ENCODE peak calls at places on chromosomes 11 and 22, in eight cellular contexts. One of them, this sample, is unnamed.

GRCh38 chr11:121814962-121815361 is 301.1 kb downstream of the BLID start:
- DNase-seq in cardiac fibroblast: peak; percentile 54
- DNase-seq in right lobe of liver: no peak
- DNase-seq in mesothelial cell of epicardium: no peak
- DNase-seq in GM23338: no peak
- DNase-seq in GM13977: no peak
- DNase-seq in Calu3: no peak
- DNase-seq in heart left ventricle: no peak
- DNase-seq in this sample: no peak

GRCh38 chr11:129280027-129280811 is 88.1 kb upstream of the ARHGAP32 start:
- DNase-seq in GM23338: no peak
- DNase-seq in mesothelial cell of epicardium: no peak
- DNase-seq in right lobe of liver: no peak
- DNase-seq in heart left ventricle: no peak
- DNase-seq in cardiac fibroblast: peak; percentile 42
- DNase-seq in Calu3: no peak
- DNase-seq in GM13977: no peak
- DNase-seq in this sample: no peak

GRCh38 chr11:45926001-45926401 is 3.5 kb downstream of the LARGE2 start:
- DNase-seq in cardiac fibroblast: no peak
- DNase-seq in heart left ventricle: no peak
- DNase-seq in right lobe of liver: no peak
- DNase-seq in GM23338: no peak
- DNase-seq in GM13977: peak; percentile 15
- DNase-seq in mesothelial cell of epicardium: no peak
- DNase-seq in Calu3: no peak
- DNase-seq in this sample: no peak

GRCh38 chr11:44609028-44609782 is 43.7 kb downstream of the CD82 start:
- DNase-seq in heart left ventricle: no peak
- DNase-seq in Calu3: no peak
- DNase-seq in GM13977: peak; percentile 61
- DNase-seq in cardiac fibroblast: no peak
- DNase-seq in right lobe of liver: no peak
- DNase-seq in mesothelial cell of epicardium: no peak
- DNase-seq in GM23338: no peak
- DNase-seq in this sample: peak; percentile 78

GRCh38 chr22:49449811-49450386 is 377.8 kb downstream of the BRD1 start:
- DNase-seq in heart left ventricle: no peak
- DNase-seq in mesothelial cell of epicardium: no peak
- DNase-seq in Calu3: no peak
- DNase-seq in GM23338: no peak
- DNase-seq in GM13977: no peak
- DNase-seq in right lobe of liver: no peak
- DNase-seq in cardiac fibroblast: no peak
- DNase-seq in this sample: no peak

GRCh38 chr11:132131051-132131450 is 760.6 kb downstream of the NTM start:
- DNase-seq in GM23338: no peak
- DNase-seq in heart left ventricle: no peak
- DNase-seq in cardiac fibroblast: no peak
- DNase-seq in Calu3: no peak
- DNase-seq in GM13977: no peak
- DNase-seq in right lobe of liver: no peak
- DNase-seq in mesothelial cell of epicardium: no peak
- DNase-seq in this sample: no peak

GRCh38 chr11:113289341-113290187 is 24.8 kb upstream of the TTC12 start:
- DNase-seq in heart left ventricle: peak; percentile 51
- DNase-seq in GM23338: peak; percentile 82
- DNase-seq in Calu3: peak; percentile 59
- DNase-seq in right lobe of liver: peak; percentile 61
- DNase-seq in cardiac fibroblast: peak; percentile 61
- DNase-seq in GM13977: peak; percentile 75
- DNase-seq in mesothelial cell of epicardium: peak; percentile 82
- DNase-seq in this sample: peak; percentile 74

GRCh38 chr11:109934151-109934550 is 159.0 kb upstream of the ZC3H12C start:
- DNase-seq in heart left ventricle: no peak
- DNase-seq in right lobe of liver: no peak
- DNase-seq in mesothelial cell of epicardium: no peak
- DNase-seq in Calu3: no peak
- DNase-seq in GM23338: no peak
- DNase-seq in GM13977: no peak
- DNase-seq in cardiac fibroblast: no peak
- DNase-seq in this sample: no peak

GRCh38 chr11:112608466-112608865 is 347.8 kb upstream of the PLET1 start:
- DNase-seq in Calu3: no peak
- DNase-seq in GM23338: no peak
- DNase-seq in right lobe of liver: no peak
- DNase-seq in cardiac fibroblast: no peak
- DNase-seq in GM13977: no peak
- DNase-seq in mesothelial cell of epicardium: no peak
- DNase-seq in heart left ventricle: no peak
- DNase-seq in this sample: no peak

GRCh38 chr22:30580896-30581295 is 6.4 kb upstream of the GAL3ST1 start:
- DNase-seq in GM13977: no peak
- DNase-seq in Calu3: no peak
- DNase-seq in right lobe of liver: no peak
- DNase-seq in heart left ventricle: no peak
- DNase-seq in cardiac fibroblast: no peak
- DNase-seq in GM23338: no peak
- DNase-seq in mesothelial cell of epicardium: no peak
- DNase-seq in this sample: no peak

DNA sequence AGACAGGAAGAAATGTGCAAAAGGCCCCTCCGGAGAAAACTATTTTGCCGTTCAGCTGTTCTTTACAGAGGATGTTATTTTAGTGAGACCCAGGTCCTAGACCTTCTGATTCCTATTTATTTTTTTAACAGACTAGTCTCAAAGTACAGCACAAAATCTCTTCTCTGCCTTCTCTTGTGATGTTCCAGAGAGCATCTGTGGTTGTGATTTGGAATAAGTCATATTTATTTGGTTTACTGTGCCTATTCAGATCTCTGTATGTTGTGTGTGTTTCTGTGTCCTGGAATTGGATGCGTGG is 20.1 kb downstream of the LHFPL7 start:
- DNase-seq in GM23338: no peak
- DNase-seq in Calu3: no peak
- DNase-seq in GM13977: no peak
- DNase-seq in right lobe of liver: no peak
- DNase-seq in heart left ventricle: no peak
- DNase-seq in cardiac fibroblast: peak; percentile 26
- DNase-seq in mesothelial cell of epicardium: no peak
- DNase-seq in this sample: no peak
- TF ChIP-seq CTCF in GM23338: no peak
- TF ChIP-seq CTCF in Calu3: no peak
- TF ChIP-seq CTCF in GM13977: no peak
- TF ChIP-seq CTCF in right lobe of liver: no peak
- TF ChIP-seq CTCF in heart left ventricle: no peak
- TF ChIP-seq CTCF in cardiac fibroblast: no peak
- TF ChIP-seq CTCF in mesothelial cell of epicardium: no peak
- TF ChIP-seq CTCF in this sample: no peak

GRCh38 chr11:86061483-86061882 is 7.4 kb downstream of the PICALM start:
- DNase-seq in heart left ventricle: no peak
- DNase-seq in mesothelial cell of epicardium: no peak
- DNase-seq in right lobe of liver: no peak
- DNase-seq in Calu3: no peak
- DNase-seq in cardiac fibroblast: no peak
- DNase-seq in GM13977: no peak
- DNase-seq in GM23338: no peak
- DNase-seq in this sample: no peak

GRCh38 chr11:86060544-86060943 is 8.3 kb downstream of the PICALM start:
- DNase-seq in GM13977: no peak
- DNase-seq in cardiac fibroblast: no peak
- DNase-seq in GM23338: no peak
- DNase-seq in right lobe of liver: no peak
- DNase-seq in Calu3: no peak
- DNase-seq in heart left ventricle: no peak
- DNase-seq in mesothelial cell of epicardium: no peak
- DNase-seq in this sample: no peak

GRCh38 chr11:86058360-86058759 is 10.5 kb downstream of the PICALM start:
- DNase-seq in heart left ventricle: no peak
- DNase-seq in GM23338: no peak
- DNase-seq in Calu3: no peak
- DNase-seq in cardiac fibroblast: no peak
- DNase-seq in mesothelial cell of epicardium: no peak
- DNase-seq in right lobe of liver: no peak
- DNase-seq in GM13977: no peak
- DNase-seq in this sample: no peak

GRCh38 chr11:86052697-86053641 is 15.9 kb downstream of the PICALM start:
- DNase-seq in GM13977: no peak
- DNase-seq in Calu3: no peak
- DNase-seq in GM23338: no peak
- DNase-seq in cardiac fibroblast: no peak
- DNase-seq in mesothelial cell of epicardium: no peak
- DNase-seq in right lobe of liver: no peak
- DNase-seq in heart left ventricle: no peak
- DNase-seq in this sample: no peak

GRCh38 chr11:86056262-86056911 is 12.5 kb downstream of the PICALM start:
- DNase-seq in GM23338: no peak
- DNase-seq in heart left ventricle: no peak
- DNase-seq in mesothelial cell of epicardium: no peak
- DNase-seq in right lobe of liver: no peak
- DNase-seq in Calu3: no peak
- DNase-seq in cardiac fibroblast: no peak
- DNase-seq in GM13977: no peak
- DNase-seq in this sample: no peak
- TF ChIP-seq CTCF in GM23338: no peak
- TF ChIP-seq CTCF in heart left ventricle: no peak
- TF ChIP-seq CTCF in mesothelial cell of epicardium: no peak
- TF ChIP-seq CTCF in right lobe of liver: no peak
- TF ChIP-seq CTCF in Calu3: no peak
- TF ChIP-seq CTCF in cardiac fibroblast: no peak
- TF ChIP-seq CTCF in GM13977: no peak
- TF ChIP-seq CTCF in this sample: no peak

DNA sequence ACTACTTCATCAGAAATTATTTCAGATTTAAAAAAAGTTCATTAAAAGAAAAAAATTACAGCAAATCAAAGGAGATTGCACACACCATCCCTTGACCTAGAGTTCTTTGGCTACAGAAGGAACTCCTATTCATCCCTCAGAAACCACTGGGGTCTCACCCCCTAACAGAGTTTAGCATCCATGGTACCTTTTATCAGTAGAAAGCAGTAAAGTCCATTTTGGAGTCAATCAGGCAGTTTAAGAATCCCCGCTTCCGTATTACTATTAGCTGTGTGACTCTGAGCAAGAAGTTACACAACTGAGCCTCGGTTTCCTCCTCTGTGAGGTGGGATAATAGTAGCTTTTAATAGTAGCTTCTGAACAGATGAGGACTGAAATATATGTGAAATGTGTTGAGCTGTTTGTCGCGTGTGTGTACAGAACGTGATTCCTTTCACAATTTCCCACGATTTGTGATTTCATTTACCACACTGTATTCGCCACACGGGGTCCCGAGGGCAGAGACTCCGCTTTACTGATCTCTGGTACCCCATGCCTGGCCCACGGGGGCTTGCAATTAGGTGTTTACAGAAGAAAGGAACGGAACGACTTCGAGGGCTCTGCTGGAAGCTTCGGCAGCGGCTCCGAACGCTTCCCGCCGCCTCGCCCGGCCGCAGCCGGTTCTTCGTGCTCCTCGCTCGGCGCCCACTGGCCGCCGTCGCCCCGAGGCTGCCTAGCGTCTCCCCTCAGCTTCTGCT is 72.5 kb upstream of the ZBED5 start:
- DNase-seq in right lobe of liver: no peak
- DNase-seq in GM23338: peak; percentile 64
- DNase-seq in GM13977: peak; percentile 36
- DNase-seq in heart left ventricle: no peak
- DNase-seq in mesothelial cell of epicardium: no peak
- DNase-seq in cardiac fibroblast: peak; percentile 37
- DNase-seq in Calu3: no peak
- DNase-seq in this sample: no peak
- TF ChIP-seq CTCF in right lobe of liver: no peak
- TF ChIP-seq CTCF in GM23338: no peak
- TF ChIP-seq CTCF in GM13977: no peak
- TF ChIP-seq CTCF in heart left ventricle: no peak
- TF ChIP-seq CTCF in mesothelial cell of epicardium: no peak
- TF ChIP-seq CTCF in cardiac fibroblast: no peak
- TF ChIP-seq CTCF in Calu3: no peak
- TF ChIP-seq CTCF in this sample: no peak

GRCh38 chr11:41660585-41660984 is 201.1 kb upstream of the LRRC4C start:
- DNase-seq in Calu3: no peak
- DNase-seq in right lobe of liver: no peak
- DNase-seq in GM23338: peak; percentile 77
- DNase-seq in cardiac fibroblast: no peak
- DNase-seq in heart left ventricle: no peak
- DNase-seq in GM13977: no peak
- DNase-seq in mesothelial cell of epicardium: no peak
- DNase-seq in this sample: no peak
- TF ChIP-seq CTCF in Calu3: no peak
- TF ChIP-seq CTCF in right lobe of liver: no peak
- TF ChIP-seq CTCF in GM23338: peak; percentile 76
- TF ChIP-seq CTCF in cardiac fibroblast: peak; percentile 16
- TF ChIP-seq CTCF in heart left ventricle: no peak
- TF ChIP-seq CTCF in GM13977: peak; percentile 11
- TF ChIP-seq CTCF in mesothelial cell of epicardium: no peak
- TF ChIP-seq CTCF in this sample: peak; percentile 16

GRCh38 chr22:17896552-17896951 is 122.3 kb upstream of the BID start:
- DNase-seq in right lobe of liver: no peak
- DNase-seq in GM23338: peak; percentile 85
- DNase-seq in GM13977: no peak
- DNase-seq in cardiac fibroblast: no peak
- DNase-seq in heart left ventricle: no peak
- DNase-seq in mesothelial cell of epicardium: no peak
- DNase-seq in Calu3: no peak
- DNase-seq in this sample: no peak
- TF ChIP-seq CTCF in right lobe of liver: peak; percentile 8
- TF ChIP-seq CTCF in GM23338: peak; percentile 60
- TF ChIP-seq CTCF in GM13977: peak; percentile 13
- TF ChIP-seq CTCF in cardiac fibroblast: peak; percentile 45
- TF ChIP-seq CTCF in heart left ventricle: peak; percentile 51
- TF ChIP-seq CTCF in mesothelial cell of epicardium: peak; percentile 29
- TF ChIP-seq CTCF in Calu3: no peak
- TF ChIP-seq CTCF in this sample: peak; percentile 10

This sample was measured in GM12865.